ENCODE peak calls at places on chromosomes 4 and X, in five cellular contexts. One of them, this sample, is unnamed.

GRCh38 chr4:175035907-175036306 is 117.7 kb downstream of the ADAM29 start:
- DNase-seq in H1: no peak
- DNase-seq in mesenchymal stem cell: peak
- DNase-seq in trophoblast cell: peak
- DNase-seq in H9: no peak
- DNase-seq in this sample: no peak

GRCh38 chr4:161799687-161800086 is 364.1 kb downstream of the FSTL5 start:
- DNase-seq in mesenchymal stem cell: peak
- DNase-seq in trophoblast cell: no peak
- DNase-seq in H9: no peak
- DNase-seq in H1: no peak
- DNase-seq in this sample: no peak

GRCh38 chr4:161767116-161767515 is 396.7 kb downstream of the FSTL5 start:
- DNase-seq in mesenchymal stem cell: peak
- DNase-seq in trophoblast cell: no peak
- DNase-seq in H9: no peak
- DNase-seq in H1: no peak
- DNase-seq in this sample: no peak

GRCh38 chr4:29540439-29541102 is 1179.6 kb upstream of the PCDH7 start:
- DNase-seq in mesenchymal stem cell: peak
- DNase-seq in H1: no peak
- DNase-seq in trophoblast cell: no peak
- DNase-seq in H9: no peak
- DNase-seq in this sample: no peak

GRCh38 chr4:40228497-40229365 is 31.9 kb downstream of the RHOH start:
- DNase-seq in trophoblast cell: peak
- DNase-seq in H9: peak
- DNase-seq in mesenchymal stem cell: peak
- DNase-seq in H1: peak
- DNase-seq in this sample: no peak

GRCh38 chrX:129741880-129742758 is 3.3 kb downstream of the XPNPEP2 start:
- DNase-seq in H1: peak
- DNase-seq in trophoblast cell: no peak
- DNase-seq in H9: peak
- DNase-seq in mesenchymal stem cell: no peak
- DNase-seq in this sample: peak

GRCh38 chrX:106481341-106481740 is 130.4 kb upstream of the RADX start:
- DNase-seq in H9: peak
- DNase-seq in H1: peak
- DNase-seq in trophoblast cell: peak
- DNase-seq in mesenchymal stem cell: peak
- DNase-seq in this sample: peak

GRCh38 chr4:108118505-108118904 is 50.2 kb downstream of the LEF1 start:
- DNase-seq in H9: no peak
- DNase-seq in trophoblast cell: peak
- DNase-seq in mesenchymal stem cell: peak
- DNase-seq in H1: no peak
- DNase-seq in this sample: no peak

GRCh38 chrX:11588097-11588496 is 77.6 kb downstream of the ARHGAP6 start:
- DNase-seq in H9: no peak
- DNase-seq in H1: no peak
- DNase-seq in mesenchymal stem cell: no peak
- DNase-seq in trophoblast cell: no peak
- DNase-seq in this sample: no peak

GRCh38 chrX:118847676-118848075 is 24.1 kb downstream of the ZCCHC12 start:
- DNase-seq in mesenchymal stem cell: peak
- DNase-seq in H9: no peak
- DNase-seq in H1: no peak
- DNase-seq in trophoblast cell: peak
- DNase-seq in this sample: peak

GRCh38 chr4:73523126-73523525 is 41.6 kb downstream of the AFM start:
- DNase-seq in H9: no peak
- DNase-seq in trophoblast cell: no peak
- DNase-seq in mesenchymal stem cell: no peak
- DNase-seq in H1: no peak
- DNase-seq in this sample: no peak

GRCh38 chr4:176781739-176782100 is 11.0 kb downstream of the VEGFC start:
- DNase-seq in H9: no peak
- DNase-seq in mesenchymal stem cell: no peak
- DNase-seq in H1: no peak
- DNase-seq in trophoblast cell: no peak
- DNase-seq in this sample: no peak

GRCh38 chr4:81606796-81607550 is 135.3 kb upstream of the RASGEF1B start:
- DNase-seq in H1: no peak
- DNase-seq in mesenchymal stem cell: no peak
- DNase-seq in H9: no peak
- DNase-seq in trophoblast cell: no peak
- DNase-seq in this sample: no peak

GRCh38 chrX:57573754-57574153 is 18.1 kb upstream of the ZXDB start:
- DNase-seq in H1: no peak
- DNase-seq in trophoblast cell: peak
- DNase-seq in mesenchymal stem cell: peak
- DNase-seq in H9: no peak
- DNase-seq in this sample: peak

GRCh38 chrX:48835524-48836329 is at the start of gene PCSK1N:
- DNase-seq in mesenchymal stem cell: no peak
- DNase-seq in H1: no peak
- DNase-seq in trophoblast cell: peak
- DNase-seq in H9: peak
- DNase-seq in this sample: no peak

GRCh38 chr4:143118666-143119065 is 66.1 kb upstream of the USP38 start:
- DNase-seq in H9: no peak
- DNase-seq in trophoblast cell: no peak
- DNase-seq in H1: no peak
- DNase-seq in mesenchymal stem cell: no peak
- DNase-seq in this sample: no peak

GRCh38 chr4:158172558-158173258 is at the start of gene GASK1B:
- DNase-seq in H9: peak
- DNase-seq in mesenchymal stem cell: peak
- DNase-seq in H1: no peak
- DNase-seq in trophoblast cell: peak
- DNase-seq in this sample: peak

GRCh38 chr4:30776921-30777415 is 56.8 kb downstream of the PCDH7 start:
- DNase-seq in mesenchymal stem cell: no peak
- DNase-seq in H9: no peak
- DNase-seq in trophoblast cell: no peak
- DNase-seq in H1: no peak
- DNase-seq in this sample: no peak

GRCh38 chr4:118816538-118817177 is 19.3 kb downstream of the SEC24D start:
- DNase-seq in mesenchymal stem cell: peak
- DNase-seq in trophoblast cell: peak
- DNase-seq in H9: no peak
- DNase-seq in H1: no peak
- DNase-seq in this sample: no peak

GRCh38 chr4:54898941-54899340 is 226.5 kb downstream of the KDR start:
- DNase-seq in H9: no peak
- DNase-seq in trophoblast cell: peak
- DNase-seq in H1: no peak
- DNase-seq in mesenchymal stem cell: no peak
- DNase-seq in this sample: no peak

GRCh38 chr4:1723131-1723801 is 1.9 kb downstream of the TACC3 start:
- DNase-seq in H1: no peak
- DNase-seq in mesenchymal stem cell: no peak
- DNase-seq in trophoblast cell: peak
- DNase-seq in H9: no peak
- DNase-seq in this sample: no peak

GRCh38 chr4:25993564-25994185 is 79.7 kb downstream of the SMIM20 start:
- DNase-seq in H9: peak
- DNase-seq in trophoblast cell: peak
- DNase-seq in H1: peak
- DNase-seq in mesenchymal stem cell: peak
- DNase-seq in this sample: peak

GRCh38 chr4:25190407-25190806 is 30.2 kb upstream of the SEPSECS start:
- DNase-seq in H9: peak
- DNase-seq in H1: no peak
- DNase-seq in trophoblast cell: no peak
- DNase-seq in mesenchymal stem cell: no peak
- DNase-seq in this sample: no peak

GRCh38 chr4:168589154-168589553 is 92.3 kb downstream of the PALLD start:
- DNase-seq in H9: no peak
- DNase-seq in H1: no peak
- DNase-seq in trophoblast cell: peak
- DNase-seq in mesenchymal stem cell: peak
- DNase-seq in this sample: no peak

GRCh38 chrX:123920065-123920785 is 41.3 kb upstream of the STAG2 start:
- DNase-seq in H1: no peak
- DNase-seq in trophoblast cell: peak
- DNase-seq in mesenchymal stem cell: peak
- DNase-seq in H9: no peak
- DNase-seq in this sample: no peak

GRCh38 chr4:170243662-170244288 is 154.0 kb upstream of the AADAT start:
- DNase-seq in mesenchymal stem cell: no peak
- DNase-seq in H9: no peak
- DNase-seq in H1: no peak
- DNase-seq in trophoblast cell: peak
- DNase-seq in this sample: no peak

DNA sequence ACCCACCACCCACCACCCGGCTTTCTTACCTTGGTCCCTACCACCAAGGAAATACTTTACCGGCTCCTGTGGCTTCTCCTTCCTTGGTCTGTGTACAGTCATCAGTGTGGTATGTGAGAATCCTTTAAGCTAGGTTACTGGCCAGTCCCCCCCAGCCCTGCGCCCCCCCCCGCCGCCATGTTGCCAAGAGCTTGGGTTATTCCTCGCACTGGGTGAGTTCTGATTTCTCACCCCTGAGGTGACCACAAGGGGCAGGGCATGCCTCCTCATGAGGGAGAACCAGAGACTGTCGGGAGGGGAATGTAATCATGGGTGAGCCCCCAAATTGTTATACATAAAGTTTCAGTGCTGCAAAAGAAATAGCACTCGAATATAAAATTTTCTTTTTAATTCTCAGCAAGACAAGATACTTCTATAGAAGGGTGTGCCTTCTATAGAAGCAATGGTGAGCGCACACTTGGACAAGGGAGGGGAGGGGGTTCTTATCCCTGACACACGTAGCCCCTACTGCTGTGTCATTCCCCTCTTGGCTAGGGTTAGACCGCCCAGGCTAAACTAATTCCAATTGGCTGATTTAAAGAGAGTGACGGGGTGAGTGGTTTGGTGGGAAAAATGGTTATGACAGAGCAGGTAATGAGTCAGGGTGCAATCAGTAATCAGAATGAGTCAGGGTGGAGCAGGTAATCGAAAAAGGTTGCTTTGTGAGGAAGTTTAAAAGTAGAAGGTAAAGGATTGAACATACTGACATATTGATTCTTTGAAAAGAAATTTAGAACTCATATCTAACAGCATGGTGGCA is 133.2 kb downstream of the KDM6A start:
- DNase-seq in trophoblast cell: no peak
- DNase-seq in H9: peak
- DNase-seq in H1: no peak
- DNase-seq in mesenchymal stem cell: no peak
- DNase-seq in this sample: no peak
- H3K9ac ChIP-seq in trophoblast cell: no peak
- H3K9ac ChIP-seq in H9: no peak
- H3K9ac ChIP-seq in H1: no peak
- H3K9ac ChIP-seq in mesenchymal stem cell: no peak
- H3K9ac ChIP-seq in this sample: no peak

GRCh38 chr4:67250497-67250896 is 294.8 kb downstream of the CENPC start:
- DNase-seq in H1: no peak
- DNase-seq in H9: no peak
- DNase-seq in mesenchymal stem cell: no peak
- DNase-seq in trophoblast cell: no peak
- DNase-seq in this sample: no peak
- H2BK12ac ChIP-seq in H1: no peak
- H2BK12ac ChIP-seq in H9: no peak
- H2BK12ac ChIP-seq in mesenchymal stem cell: no peak
- H2BK12ac ChIP-seq in trophoblast cell: no peak
- H2BK12ac ChIP-seq in this sample: no peak

GRCh38 chr4:123529278-123529568 is 132.6 kb downstream of the SPRY1 start:
- DNase-seq in H1: no peak
- DNase-seq in mesenchymal stem cell: no peak
- DNase-seq in H9: no peak
- DNase-seq in trophoblast cell: no peak
- DNase-seq in this sample: no peak

GRCh38 chr4:123528501-123529277 is 132.1 kb downstream of the SPRY1 start:
- DNase-seq in mesenchymal stem cell: no peak
- DNase-seq in H9: no peak
- DNase-seq in trophoblast cell: no peak
- DNase-seq in H1: no peak
- DNase-seq in this sample: no peak

GRCh38 chr4:123520376-123520775 is 123.8 kb downstream of the SPRY1 start:
- DNase-seq in mesenchymal stem cell: no peak
- DNase-seq in trophoblast cell: no peak
- DNase-seq in H1: no peak
- DNase-seq in H9: no peak
- DNase-seq in this sample: no peak

GRCh38 chr4:123526511-123526910 is 129.9 kb downstream of the SPRY1 start:
- DNase-seq in H1: no peak
- DNase-seq in trophoblast cell: no peak
- DNase-seq in mesenchymal stem cell: no peak
- DNase-seq in H9: no peak
- DNase-seq in this sample: no peak

DNA sequence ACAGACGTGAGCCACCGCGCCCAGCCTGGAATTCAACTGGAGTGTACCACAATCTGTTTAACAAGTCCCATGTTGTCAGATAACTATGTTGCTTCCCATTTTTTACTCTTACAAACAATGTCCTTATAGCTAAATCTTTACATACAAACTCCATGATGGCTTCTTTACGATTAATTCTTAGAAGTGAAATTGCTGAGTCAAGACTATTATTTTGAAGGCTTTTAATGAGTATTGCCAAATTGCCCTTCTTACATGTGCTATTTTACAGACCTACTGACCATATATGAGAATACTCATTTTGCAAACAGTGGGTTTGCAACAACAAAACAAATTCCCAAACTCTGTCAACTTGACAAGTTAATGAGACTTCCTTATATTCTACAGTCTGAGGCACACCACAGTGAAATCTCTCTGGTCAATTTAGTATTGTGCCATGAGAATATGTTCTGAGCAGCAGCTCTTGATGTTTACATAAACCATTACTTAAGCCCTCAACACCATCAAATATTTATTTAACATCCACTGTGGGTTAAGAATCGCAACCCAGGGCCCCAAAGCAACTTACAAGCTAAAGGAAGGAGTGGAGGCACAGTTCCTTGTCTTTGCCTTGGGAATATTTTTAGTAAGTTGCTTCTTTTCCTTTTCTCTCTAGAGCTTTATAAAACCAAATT is 128.5 kb downstream of the SPRY1 start:
- DNase-seq in mesenchymal stem cell: peak
- DNase-seq in H1: no peak
- DNase-seq in trophoblast cell: no peak
- DNase-seq in H9: no peak
- DNase-seq in this sample: no peak
- H3K9ac ChIP-seq in mesenchymal stem cell: no peak
- H3K9ac ChIP-seq in H1: no peak
- H3K9ac ChIP-seq in trophoblast cell: no peak
- H3K9ac ChIP-seq in H9: no peak
- H3K9ac ChIP-seq in this sample: no peak

DNA sequence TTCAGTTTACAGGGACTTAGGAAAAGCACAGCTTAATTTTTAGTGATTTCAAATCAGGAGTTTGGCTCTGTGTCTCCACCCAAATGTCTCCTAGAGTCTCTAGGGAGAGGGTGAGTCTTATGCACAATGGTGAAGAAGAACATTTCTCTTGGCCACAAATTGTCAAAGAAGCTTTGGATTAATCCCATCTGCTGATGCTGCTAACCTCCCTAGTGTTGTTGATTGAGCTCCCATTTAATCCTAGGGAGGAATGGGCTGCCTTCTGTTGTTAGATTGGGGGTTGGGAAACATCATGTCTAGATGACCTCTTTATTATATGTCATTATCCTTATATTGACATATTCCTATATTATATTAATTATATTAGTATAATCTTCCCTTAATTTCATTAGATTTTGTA is 50.0 kb upstream of the PASD1 start:
- DNase-seq in H1: no peak
- DNase-seq in H9: no peak
- DNase-seq in mesenchymal stem cell: no peak
- DNase-seq in trophoblast cell: no peak
- DNase-seq in this sample: no peak
- H2BK12ac ChIP-seq in H1: no peak
- H2BK12ac ChIP-seq in H9: no peak
- H2BK12ac ChIP-seq in mesenchymal stem cell: no peak
- H2BK12ac ChIP-seq in trophoblast cell: no peak
- H2BK12ac ChIP-seq in this sample: no peak